ENCODE peak calls at places on chromosomes 12 and 14, in seven cellular contexts. One of them, this sample, is unnamed.

GRCh38 chr14:103144085-103144484 is 20.8 kb downstream of the TNFAIP2 start:
- DNase-seq in heart left ventricle: no peak
- DNase-seq in transverse colon: no peak
- DNase-seq in mesothelial cell of epicardium: no peak
- DNase-seq in H1: no peak
- DNase-seq in Caki2: no peak
- DNase-seq in cerebellum: no peak
- DNase-seq in this sample: no peak

GRCh38 chr12:69161835-69162234 is 77.5 kb upstream of the CPSF6 start:
- DNase-seq in H1: no peak
- DNase-seq in heart left ventricle: no peak
- DNase-seq in Caki2: no peak
- DNase-seq in cerebellum: no peak
- DNase-seq in mesothelial cell of epicardium: no peak
- DNase-seq in transverse colon: no peak
- DNase-seq in this sample: no peak

GRCh38 chr14:101843665-101844064 is 82.2 kb downstream of the PPP2R5C start:
- DNase-seq in heart left ventricle: no peak
- DNase-seq in H1: no peak
- DNase-seq in Caki2: no peak
- DNase-seq in cerebellum: no peak
- DNase-seq in transverse colon: peak
- DNase-seq in mesothelial cell of epicardium: no peak
- DNase-seq in this sample: no peak

GRCh38 chr12:44503329-44503728 is 372.8 kb downstream of the NELL2 start:
- DNase-seq in transverse colon: no peak
- DNase-seq in cerebellum: no peak
- DNase-seq in mesothelial cell of epicardium: no peak
- DNase-seq in Caki2: no peak
- DNase-seq in heart left ventricle: no peak
- DNase-seq in H1: no peak
- DNase-seq in this sample: no peak

GRCh38 chr12:123105427-123105826 is 45.5 kb downstream of the PITPNM2 start:
- DNase-seq in cerebellum: no peak
- DNase-seq in transverse colon: no peak
- DNase-seq in H1: no peak
- DNase-seq in Caki2: no peak
- DNase-seq in mesothelial cell of epicardium: no peak
- DNase-seq in heart left ventricle: peak
- DNase-seq in this sample: no peak

GRCh38 chr14:100120522-100121269 is 38.7 kb downstream of the DEGS2 start:
- DNase-seq in heart left ventricle: no peak
- DNase-seq in cerebellum: peak
- DNase-seq in transverse colon: no peak
- DNase-seq in mesothelial cell of epicardium: no peak
- DNase-seq in Caki2: no peak
- DNase-seq in H1: no peak
- DNase-seq in this sample: no peak

GRCh38 chr12:122064780-122065588 is 13.6 kb upstream of the MLXIP start:
- DNase-seq in transverse colon: no peak
- DNase-seq in H1: peak
- DNase-seq in cerebellum: no peak
- DNase-seq in Caki2: peak
- DNase-seq in heart left ventricle: no peak
- DNase-seq in mesothelial cell of epicardium: no peak
- DNase-seq in this sample: no peak

GRCh38 chr12:97148941-97149559 is 242.0 kb downstream of the NEDD1 start:
- DNase-seq in H1: peak
- DNase-seq in heart left ventricle: peak
- DNase-seq in cerebellum: no peak
- DNase-seq in transverse colon: peak
- DNase-seq in Caki2: peak
- DNase-seq in mesothelial cell of epicardium: peak
- DNase-seq in this sample: peak

GRCh38 chr12:115403689-115404088 is 719.7 kb upstream of the TBX3 start:
- DNase-seq in H1: no peak
- DNase-seq in mesothelial cell of epicardium: no peak
- DNase-seq in cerebellum: no peak
- DNase-seq in heart left ventricle: no peak
- DNase-seq in transverse colon: no peak
- DNase-seq in Caki2: no peak
- DNase-seq in this sample: no peak

GRCh38 chr12:118986043-118986442 is 4.7 kb downstream of the SRRM4 start:
- DNase-seq in mesothelial cell of epicardium: no peak
- DNase-seq in Caki2: no peak
- DNase-seq in cerebellum: no peak
- DNase-seq in H1: no peak
- DNase-seq in heart left ventricle: no peak
- DNase-seq in transverse colon: no peak
- DNase-seq in this sample: no peak

GRCh38 chr12:53287741-53288216 is 7.6 kb upstream of the PFDN5 start:
- DNase-seq in cerebellum: peak
- DNase-seq in Caki2: peak
- DNase-seq in heart left ventricle: peak
- DNase-seq in transverse colon: peak
- DNase-seq in H1: peak
- DNase-seq in mesothelial cell of epicardium: peak
- DNase-seq in this sample: peak

GRCh38 chr14:96626916-96627315 is 124.7 kb downstream of the PAPOLA start:
- DNase-seq in heart left ventricle: no peak
- DNase-seq in mesothelial cell of epicardium: no peak
- DNase-seq in transverse colon: no peak
- DNase-seq in Caki2: no peak
- DNase-seq in cerebellum: no peak
- DNase-seq in H1: no peak
- DNase-seq in this sample: no peak

GRCh38 chr12:99200711-99201384 is 446.7 kb upstream of the GARIN6 start:
- DNase-seq in H1: no peak
- DNase-seq in cerebellum: no peak
- DNase-seq in Caki2: no peak
- DNase-seq in mesothelial cell of epicardium: no peak
- DNase-seq in transverse colon: no peak
- DNase-seq in heart left ventricle: no peak
- DNase-seq in this sample: no peak

GRCh38 chr12:58532855-58533608 is 387.3 kb downstream of the LRIG3 start:
- DNase-seq in H1: no peak
- DNase-seq in heart left ventricle: no peak
- DNase-seq in mesothelial cell of epicardium: no peak
- DNase-seq in transverse colon: no peak
- DNase-seq in Caki2: no peak
- DNase-seq in cerebellum: no peak
- DNase-seq in this sample: no peak